ENCODE peak calls at places on chromosome 17, in five cellular contexts. N is neural progenitor cell, Y is GM23248, C is IMR-90, U is SK-N-SH. H is an unnamed sample. For H3K4me1, the result is how much of the 10 kb centered on the place peaks cover.

GRCh38 chr17:21365016-21365415 is 11.1 kb upstream of the KCNJ12 start:
- DNase-seq in N (peak), Y (no peak), C (no peak), U (no peak), H (no peak)

GRCh38 chr17:40351185-40352043 is 13.1 kb downstream of the GJD3 start:
- DNase-seq in N (peak), Y (no peak), C (no peak), U (peak), H (no peak)

GRCh38 chr17:79081571-79082276 is 7.1 kb downstream of the ENGASE start:
- DNase-seq in N (no peak), Y (no peak), C (no peak), U (peak), H (no peak)

GRCh38 chr17:80108321-80108971 is 7.1 kb downstream of the GAA start:
- DNase-seq in N (no peak), Y (no peak), C (no peak), U (no peak), H (no peak)

GRCh38 chr17:60524463-60525346 is 1.3 kb downstream of the APPBP2 start:
- DNase-seq in N (no peak), Y (peak), C (peak), U (peak), H (no peak)

GRCh38 chr17:64185101-64185500 is 55.2 kb upstream of the ERN1 start:
- DNase-seq in N (no peak), Y (no peak), C (no peak), U (no peak), H (no peak)

GRCh38 chr17:74566132-74566753 is 1.1 kb downstream of the CD300H start:
- DNase-seq in N (peak), Y (peak), C (no peak), U (peak), H (peak)

GRCh38 chr17:7867881-7868329 is 10.1 kb downstream of the CYB5D1 start:
- DNase-seq in N (no peak), Y (no peak), C (no peak), U (no peak), H (no peak)

GRCh38 chr17:45096141-45096540 is 35.0 kb downstream of the NMT1 start:
- DNase-seq in N (peak), Y (peak), C (peak), U (no peak), H (peak)

GRCh38 chr17:63398680-63399079 is 47.4 kb downstream of the CYB561 start:
- DNase-seq in N (no peak), Y (peak), C (peak), U (no peak), H (no peak)

GRCh38 chr17:35735036-35735805 is 3.8 kb downstream of the RASL10B start:
- DNase-seq in N (no peak), Y (no peak), C (no peak), U (no peak), H (no peak)

GRCh38 chr17:1280652-1281051 is 1.2 kb downstream of the TRARG1 start:
- DNase-seq in N (no peak), Y (no peak), C (no peak), U (no peak), H (no peak)

GRCh38 chr17:27319536-27320221 is 25.8 kb downstream of the WSB1 start:
- DNase-seq in N (no peak), Y (peak), C (peak), U (no peak), H (no peak)

GRCh38 chr17:330993-331701 is 21.5 kb downstream of the RPH3AL start:
- DNase-seq in N (no peak), Y (no peak), C (no peak), U (no peak), H (peak)

GRCh38 chr17:57678393-57678792 is 66.7 kb downstream of the CCDC182 start:
- DNase-seq in N (no peak), Y (no peak), C (no peak), U (no peak), H (no peak)

GRCh38 chr17:28345420-28346198 is 10.0 kb downstream of the TNFAIP1 start:
- DNase-seq in N (no peak), Y (no peak), C (no peak), U (no peak), H (peak)
- H3K9ac ChIP-seq in N (no peak), Y (peak), C (no peak), U (no peak), H (no peak)

DNA sequence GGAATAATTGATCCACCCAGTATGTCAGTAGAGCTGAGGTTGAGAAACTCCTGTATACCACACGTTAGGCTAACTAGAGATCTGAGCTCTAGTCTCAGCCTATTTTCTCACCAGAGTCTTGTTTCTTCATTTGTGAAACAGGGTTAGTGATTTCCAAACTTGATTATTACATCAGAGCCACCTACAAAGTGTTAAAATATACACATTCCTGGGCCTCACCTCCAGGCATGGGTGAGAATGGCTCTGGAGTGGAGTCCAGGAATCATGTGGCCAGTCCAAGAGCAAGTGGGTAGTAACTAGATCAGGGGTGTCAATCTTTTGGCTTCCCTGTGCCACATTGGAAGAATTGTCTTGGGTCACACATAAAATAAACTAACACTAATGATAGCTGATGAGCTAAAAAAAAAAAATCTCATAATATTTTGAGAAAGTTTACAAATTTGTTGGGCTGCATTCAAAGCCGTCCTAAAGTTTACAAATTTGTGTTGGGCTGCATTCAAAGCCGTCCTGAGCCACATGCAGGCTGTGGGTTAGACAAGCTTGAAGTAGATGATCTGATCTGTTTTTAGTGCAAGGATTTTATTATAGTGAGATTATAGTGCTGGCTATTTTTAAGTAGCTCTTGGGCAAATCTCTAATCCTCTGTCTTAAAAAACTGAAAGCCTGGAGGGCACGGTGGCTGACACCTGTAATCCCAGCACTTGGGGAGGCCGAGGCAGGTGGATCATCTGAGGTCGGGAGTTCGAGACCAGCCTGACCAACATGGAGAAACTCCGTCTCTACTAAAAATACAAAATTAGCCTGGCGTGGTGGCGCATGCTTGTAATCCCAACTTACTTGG is 20.4 kb downstream of the PRCD start:
- DNase-seq in N (no peak), Y (no peak), C (no peak), U (no peak), H (no peak)
- H3K4me1 ChIP-seq in N (under half), Y (under half), C (under half), U (under half), H (under half)

DNA sequence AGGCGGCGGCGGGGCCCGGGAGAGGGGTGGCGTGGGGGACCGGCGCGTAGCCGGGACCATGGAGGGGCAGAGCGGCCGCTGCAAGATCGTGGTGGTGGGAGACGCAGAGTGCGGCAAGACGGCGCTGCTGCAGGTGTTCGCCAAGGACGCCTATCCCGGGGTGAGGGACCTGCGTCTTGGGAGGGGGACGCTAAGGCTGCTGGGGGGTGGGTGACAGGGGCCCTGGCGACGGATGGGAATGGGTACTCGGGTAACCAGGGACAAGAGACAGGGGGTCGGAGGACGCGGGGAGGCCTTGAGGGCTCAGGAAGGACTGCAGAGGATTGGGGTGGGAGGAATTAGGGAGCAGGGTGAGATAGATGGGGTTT is 243 bp downstream of the RND2 start:
- DNase-seq in N (no peak), Y (no peak), C (no peak), U (no peak), H (no peak)
- H3K9ac ChIP-seq in N (peak), Y (no peak), C (no peak), U (peak), H (no peak)

GRCh38 chr17:32869345-32870026 is 7.4 kb downstream of the MYO1D start:
- DNase-seq in N (no peak), Y (peak), C (no peak), U (no peak), H (peak)
- H3K4me1 ChIP-seq in N (under half), Y (half or more), C (under half), U (under half), H (under half)

GRCh38 chr17:41909088-41909487 is 9.7 kb downstream of the ACLY start:
- DNase-seq in N (no peak), Y (no peak), C (no peak), U (no peak), H (no peak)
- H3K9ac ChIP-seq in N (no peak), Y (no peak), C (no peak), U (no peak), H (no peak)

GRCh38 chr17:82655038-82655479 is 6.8 kb upstream of the WDR45B start:
- DNase-seq in N (no peak), Y (no peak), C (no peak), U (no peak), H (no peak)

GRCh38 chr17:82657926-82658325 is 9.7 kb upstream of the WDR45B start:
- DNase-seq in N (no peak), Y (no peak), C (no peak), U (no peak), H (no peak)

GRCh38 chr17:82656266-82656665 is 8.0 kb upstream of the WDR45B start:
- DNase-seq in N (no peak), Y (no peak), C (no peak), U (no peak), H (no peak)

GRCh38 chr17:82653651-82654528 is 5.6 kb upstream of the WDR45B start:
- DNase-seq in N (no peak), Y (no peak), C (no peak), U (no peak), H (no peak)

GRCh38 chr17:82655523-82655922 is 7.3 kb upstream of the WDR45B start:
- DNase-seq in N (no peak), Y (no peak), C (no peak), U (no peak), H (no peak)
- H3K4me1 ChIP-seq in N (under half), Y (under half), C (under half), U (under half), H (under half)

GRCh38 chr17:49508061-49508865 is 13.2 kb downstream of the NGFR start:
- DNase-seq in N (peak), Y (peak), C (no peak), U (peak), H (peak)
- H3K9ac ChIP-seq in N (no peak), Y (no peak), C (no peak), U (no peak), H (no peak)

DNA sequence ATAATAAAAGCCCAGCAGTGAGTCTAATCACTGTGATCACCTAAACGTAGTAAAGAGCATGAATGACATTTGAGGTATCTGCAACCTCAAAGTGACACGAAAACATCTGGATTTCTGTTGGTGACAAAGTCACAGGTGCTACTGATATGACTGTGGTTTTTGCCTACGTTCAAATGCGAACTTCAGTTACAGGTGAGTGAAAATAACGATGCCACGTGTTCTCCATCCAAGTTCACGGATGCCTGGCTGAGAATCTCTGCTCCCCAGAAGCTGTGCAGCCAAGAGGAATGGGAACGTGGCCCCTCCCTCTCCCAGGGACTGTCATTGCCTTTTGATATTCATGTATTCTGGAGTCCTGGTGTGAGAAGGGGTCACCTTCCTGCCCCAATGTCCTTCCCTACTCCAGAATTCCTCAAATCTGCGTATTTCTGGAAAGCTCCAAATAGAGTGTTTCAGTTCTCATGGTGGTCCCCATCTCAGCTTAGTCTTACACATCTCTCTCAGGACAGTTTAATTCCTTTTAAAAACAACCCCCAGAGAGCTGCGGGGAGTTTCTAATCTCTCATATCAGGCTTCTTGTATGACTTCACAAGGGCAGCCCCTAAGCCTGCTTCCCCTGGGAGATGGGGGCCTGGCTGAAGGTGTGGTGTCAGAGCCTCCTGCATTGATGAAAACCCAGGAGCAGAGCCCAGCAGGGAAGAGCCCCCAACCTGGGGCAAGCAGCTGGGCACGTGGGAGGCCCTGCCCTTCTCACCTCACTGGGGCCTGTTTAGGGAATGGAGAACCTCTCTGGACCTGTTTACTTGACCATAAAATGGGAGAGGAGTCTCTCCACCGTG is 25.8 kb downstream of the PIK3R5 start:
- DNase-seq in N (no peak), Y (no peak), C (no peak), U (no peak), H (no peak)
- H3K4me1 ChIP-seq in N (under half), Y (under half), C (under half), U (under half), H (under half)

H was measured in trophoblast cell.